ENCODE peak calls at places on chromosome 13, in seven cellular contexts. P is IMR-90, G is A549, U is GM12878, S is H1, J is K562, C is HepG2. D is an unnamed sample.

GRCh38 chr13:51913421-51914136 is 51.8 kb downstream of the CCDC70 start:
- DNase-seq in U (no peak), S (no peak), P (no peak), J (no peak), C (no peak), G (no peak), D (no peak)

GRCh38 chr13:101845501-101846012 is 393.1 kb downstream of the ITGBL1 start:
- DNase-seq in U (no peak), S (no peak), G (no peak), C (peak), J (no peak), P (peak), D (no peak)

GRCh38 chr13:73740681-73741080 is 393.5 kb downstream of the KLF12 start:
- DNase-seq in S (no peak), U (no peak), G (no peak), C (no peak), J (no peak), P (peak), D (no peak)

GRCh38 chr13:62278271-62278670 is 862.6 kb upstream of the PCDH20 start:
- DNase-seq in J (no peak), S (no peak), P (no peak), G (no peak), U (no peak), C (no peak), D (no peak)

GRCh38 chr13:100611678-100612492 is 23.3 kb upstream of the GGACT start:
- DNase-seq in C (no peak), J (peak), S (no peak), P (no peak), U (no peak), G (no peak), D (no peak)

GRCh38 chr13:111963031-111963430 is 103.9 kb upstream of the SOX1 start:
- DNase-seq in U (no peak), S (no peak), C (no peak), P (no peak), J (no peak), G (no peak), D (no peak)

GRCh38 chr13:51230473-51231105 is 8.4 kb downstream of the FAM124A start:
- DNase-seq in U (no peak), C (no peak), G (no peak), S (no peak), J (no peak), P (peak), D (no peak)

GRCh38 chr13:98025480-98026025 is 72.1 kb downstream of the IPO5 start:
- DNase-seq in U (no peak), J (no peak), C (no peak), P (peak), G (no peak), S (no peak), D (no peak)

GRCh38 chr13:22451345-22451744 is 729.4 kb upstream of the SGCG start:
- DNase-seq in G (no peak), U (no peak), J (no peak), S (no peak), P (no peak), C (peak), D (no peak)

GRCh38 chr13:44313674-44314073 is 60.0 kb upstream of the SERP2 start:
- DNase-seq in S (no peak), P (peak), G (peak), U (no peak), C (no peak), J (no peak), D (peak)

GRCh38 chr13:95234242-95234641 is 67.0 kb downstream of the ABCC4 start:
- DNase-seq in J (no peak), P (no peak), U (no peak), C (no peak), G (no peak), S (no peak), D (no peak)

GRCh38 chr13:75550159-75550567 is 572 bp downstream of the UCHL3 start:
- DNase-seq in J (peak), P (peak), G (peak), C (peak), S (no peak), U (no peak), D (peak)

GRCh38 chr13:59043016-59043415 is 1120.7 kb downstream of the DIAPH3 start:
- DNase-seq in C (no peak), P (no peak), G (no peak), J (no peak), U (no peak), S (no peak), D (no peak)

GRCh38 chr13:111967572-111968201 is 99.3 kb upstream of the SOX1 start:
- DNase-seq in C (no peak), J (no peak), S (no peak), U (no peak), G (no peak), P (no peak), D (no peak)

GRCh38 chr13:99034333-99035085 is 56.6 kb upstream of the DOCK9 start:
- DNase-seq in G (no peak), C (no peak), S (no peak), J (no peak), P (no peak), U (no peak), D (no peak)

GRCh38 chr13:106440846-106441245 is 94.6 kb downstream of the EFNB2 start:
- DNase-seq in S (no peak), J (no peak), C (no peak), G (no peak), U (no peak), P (no peak), D (no peak)

GRCh38 chr13:44300895-44301638 is 72.6 kb upstream of the SERP2 start:
- DNase-seq in C (no peak), G (peak), U (peak), P (peak), S (no peak), J (no peak), D (peak)

GRCh38 chr13:76667551-76667950 is 218.7 kb downstream of the KCTD12 start:
- DNase-seq in U (no peak), J (no peak), G (no peak), P (peak), C (no peak), S (no peak), D (no peak)

GRCh38 chr13:39148513-39148961 is 110.3 kb downstream of the NHLRC3 start:
- DNase-seq in J (no peak), S (no peak), P (no peak), C (no peak), U (no peak), G (no peak), D (no peak)

GRCh38 chr13:113792821-113793717 is 34.0 kb downstream of the TMEM255B start:
- DNase-seq in U (no peak), P (no peak), C (no peak), J (no peak), S (no peak), G (no peak), D (no peak)

GRCh38 chr13:70585109-70585508 is 476.9 kb upstream of the KLHL1 start:
- DNase-seq in J (no peak), P (no peak), C (no peak), G (no peak), U (no peak), S (no peak), D (no peak)

GRCh38 chr13:24842533-24843278 is 78.7 kb downstream of the RNF17 start:
- DNase-seq in C (no peak), U (no peak), S (no peak), P (no peak), G (no peak), J (no peak), D (no peak)

GRCh38 chr13:106113796-106114195 is 421.7 kb downstream of the EFNB2 start:
- DNase-seq in G (no peak), J (no peak), P (peak), C (no peak), U (no peak), S (no peak), D (no peak)

GRCh38 chr13:99078014-99078771 is 100.3 kb upstream of the DOCK9 start:
- DNase-seq in S (no peak), U (no peak), P (no peak), C (no peak), J (peak), G (no peak), D (no peak)

GRCh38 chr13:33629610-33630009 is 188.3 kb upstream of the RFC3 start:
- DNase-seq in G (no peak), P (no peak), J (no peak), C (no peak), U (no peak), S (no peak), D (no peak)
- TF ChIP-seq CEBPB in G (no peak), P (no peak), J (no peak), C (no peak), U (no peak), S (no peak), D (no peak)

GRCh38 chr13:93227280-93227905 is 786 bp downstream of the GPC6 start:
- DNase-seq in U (no peak), G (no peak), J (peak), P (peak), C (peak), S (peak), D (no peak)
- TF ChIP-seq CEBPB in U (no peak), G (no peak), J (no peak), P (no peak), C (no peak), S (no peak), D (no peak)

GRCh38 chr13:84455143-84455905 is 573.0 kb upstream of the SLITRK1 start:
- DNase-seq in S (no peak), G (no peak), P (no peak), J (no peak), U (no peak), C (peak), D (no peak)
- TF ChIP-seq CEBPB in S (no peak), G (no peak), P (no peak), J (no peak), U (no peak), C (no peak), D (no peak)

DNA sequence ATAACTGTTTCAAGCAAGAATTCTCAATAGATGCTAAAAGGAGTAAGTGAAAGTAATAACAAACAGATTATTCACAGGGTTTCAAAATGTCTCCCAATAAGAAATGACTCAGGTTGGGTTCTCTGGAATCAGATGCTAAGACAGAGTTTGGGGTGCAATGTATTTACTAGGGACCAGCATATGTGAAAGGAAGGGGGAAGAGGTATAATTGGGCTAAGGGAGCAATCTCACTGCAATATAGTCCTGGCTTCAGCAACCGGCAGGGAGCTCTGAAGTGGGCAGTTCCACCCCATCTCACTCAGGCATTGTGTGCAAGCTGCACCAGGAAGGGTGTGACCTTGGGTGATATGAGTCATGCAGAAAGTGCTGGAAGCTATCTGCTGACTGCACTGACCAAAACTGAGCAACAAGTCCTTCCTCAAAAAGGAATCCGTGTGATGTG is 23.4 kb downstream of the ZDHHC20 start:
- DNase-seq in J (peak), U (peak), P (peak), G (peak), S (no peak), C (peak), D (peak)
- TF ChIP-seq CEBPB in J (no peak), U (no peak), P (no peak), G (no peak), S (no peak), C (no peak), D (no peak)

GRCh38 chr13:40974460-40975407 is 44.4 kb downstream of the ELF1 start:
- DNase-seq in P (peak), G (peak), J (peak), C (peak), S (no peak), U (no peak), D (peak)
- TF ChIP-seq CEBPB in P (no peak), G (no peak), J (no peak), C (no peak), S (no peak), U (no peak), D (no peak)

GRCh38 chr13:50079278-50080157 is 64.3 kb downstream of the KCNRG start:
- DNase-seq in G (no peak), S (no peak), C (no peak), U (no peak), J (no peak), P (no peak), D (no peak)

GRCh38 chr13:50081106-50081898 is 66.1 kb downstream of the KCNRG start:
- DNase-seq in G (no peak), U (no peak), J (peak), S (peak), P (no peak), C (no peak), D (no peak)

GRCh38 chr13:50078512-50079277 is 63.5 kb downstream of the KCNRG start:
- DNase-seq in C (no peak), G (no peak), J (no peak), U (no peak), P (no peak), S (no peak), D (no peak)

GRCh38 chr13:50080856-50081105 is 65.5 kb downstream of the KCNRG start:
- DNase-seq in C (no peak), U (no peak), G (no peak), J (no peak), S (no peak), P (peak), D (no peak)

GRCh38 chr13:50080158-50080855 is 65.1 kb downstream of the KCNRG start:
- DNase-seq in S (no peak), U (no peak), J (peak), P (peak), C (peak), G (no peak), D (no peak)
- TF ChIP-seq CEBPB in S (no peak), U (no peak), J (no peak), P (no peak), C (no peak), G (no peak), D (no peak)

GRCh38 chr13:110127986-110128511 is 178.9 kb downstream of the COL4A1 start:
- DNase-seq in P (peak), J (no peak), U (no peak), C (no peak), S (no peak), G (no peak), D (no peak)

GRCh38 chr13:110130431-110130830 is 176.5 kb downstream of the COL4A1 start:
- DNase-seq in U (no peak), C (no peak), G (no peak), P (no peak), J (no peak), S (no peak), D (no peak)

GRCh38 chr13:110129539-110130186 is 177.3 kb downstream of the COL4A1 start:
- DNase-seq in U (no peak), P (no peak), G (no peak), J (no peak), C (no peak), S (no peak), D (no peak)

GRCh38 chr13:110128546-110128945 is 178.4 kb downstream of the COL4A1 start:
- DNase-seq in J (no peak), P (no peak), G (no peak), S (no peak), C (no peak), U (no peak), D (no peak)

GRCh38 chr13:110129076-110129475 is 177.9 kb downstream of the COL4A1 start:
- DNase-seq in U (no peak), C (no peak), G (no peak), J (no peak), P (no peak), S (no peak), D (no peak)
- TF ChIP-seq CEBPB in U (no peak), C (no peak), G (no peak), J (no peak), P (no peak), S (no peak), D (no peak)

DNA sequence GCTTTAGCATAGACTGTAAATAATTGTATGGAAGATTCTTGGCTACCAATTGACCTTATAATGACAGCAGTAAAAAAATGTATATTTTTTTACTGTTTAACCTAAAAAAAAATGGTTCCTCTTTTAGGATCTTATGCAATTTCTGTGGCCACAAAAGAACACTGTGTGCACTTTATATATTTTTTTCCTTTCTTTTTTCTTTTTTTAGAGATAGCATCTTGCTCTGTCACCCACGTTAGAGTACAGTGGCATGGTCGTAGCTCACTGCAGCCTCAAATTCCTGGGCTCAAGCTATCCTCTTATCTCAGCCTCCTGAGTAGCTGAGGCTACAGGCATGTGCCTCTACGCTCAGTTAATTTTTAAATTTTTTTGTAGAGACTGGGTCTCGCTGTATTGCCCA is 6.1 kb downstream of the FLT3 start:
- DNase-seq in G (no peak), J (no peak), U (no peak), C (no peak), P (no peak), S (no peak), D (no peak)
- TF ChIP-seq CEBPB in G (no peak), J (no peak), U (no peak), C (no peak), P (no peak), S (no peak), D (no peak)

GRCh38 chr13:93861818-93862217 is 617.7 kb downstream of the DCT start:
- DNase-seq in P (peak), G (no peak), J (no peak), C (no peak), S (no peak), U (no peak), D (no peak)
- TF ChIP-seq CEBPB in P (peak), G (no peak), J (no peak), C (no peak), S (no peak), U (no peak), D (no peak)

GRCh38 chr13:41944229-41944628 is 16.7 kb downstream of the VWA8 start:
- DNase-seq in G (no peak), P (no peak), S (no peak), U (no peak), J (no peak), C (no peak), D (no peak)

GRCh38 chr13:41941174-41941573 is 19.7 kb downstream of the VWA8 start:
- DNase-seq in G (no peak), S (no peak), U (no peak), P (peak), C (no peak), J (no peak), D (no peak)

GRCh38 chr13:41944635-41945401 is 16.1 kb downstream of the VWA8 start:
- DNase-seq in C (peak), U (no peak), P (no peak), J (no peak), G (no peak), S (no peak), D (no peak)

GRCh38 chr13:41939403-41939802 is 21.5 kb downstream of the VWA8 start:
- DNase-seq in J (no peak), U (no peak), S (no peak), P (no peak), G (no peak), C (no peak), D (no peak)

GRCh38 chr13:41942462-41943094 is 18.3 kb downstream of the VWA8 start:
- DNase-seq in U (no peak), C (no peak), G (peak), P (peak), J (peak), S (no peak), D (no peak)
- TF ChIP-seq CEBPB in U (no peak), C (no peak), G (no peak), P (no peak), J (no peak), S (no peak), D (no peak)

D was measured in HCT116.